ENCODE peak calls at places on chromosome 20, in four cellular contexts. One of them, this sample, is unnamed.

GRCh38 chr20:56433880-56434255 is 21.8 kb downstream of the CASS4 start:
- DNase-seq in epithelial cell of proximal tubule: no peak
- DNase-seq in A549: no peak
- DNase-seq in fibroblast of the aortic adventitia: peak
- DNase-seq in this sample: no peak

GRCh38 chr20:50843331-50844276 is 48.7 kb downstream of the BCAS4 start:
- DNase-seq in epithelial cell of proximal tubule: no peak
- DNase-seq in A549: no peak
- DNase-seq in fibroblast of the aortic adventitia: no peak
- DNase-seq in this sample: no peak

GRCh38 chr20:51695574-51696303 is 72.5 kb downstream of the ATP9A start:
- DNase-seq in epithelial cell of proximal tubule: no peak
- DNase-seq in A549: peak
- DNase-seq in fibroblast of the aortic adventitia: peak
- DNase-seq in this sample: no peak

GRCh38 chr20:41178495-41178894 is 41.2 kb downstream of the PLCG1 start:
- DNase-seq in epithelial cell of proximal tubule: no peak
- DNase-seq in A549: no peak
- DNase-seq in fibroblast of the aortic adventitia: no peak
- DNase-seq in this sample: no peak

GRCh38 chr20:63945031-63945658 is 11.1 kb downstream of the UCKL1 start:
- DNase-seq in epithelial cell of proximal tubule: no peak
- DNase-seq in A549: no peak
- DNase-seq in fibroblast of the aortic adventitia: no peak
- DNase-seq in this sample: no peak

GRCh38 chr20:63652192-63652980 is 838 bp downstream of the STMN3 start:
- DNase-seq in epithelial cell of proximal tubule: no peak
- DNase-seq in A549: no peak
- DNase-seq in fibroblast of the aortic adventitia: peak
- DNase-seq in this sample: peak

GRCh38 chr20:52230406-52230805 is 38.8 kb upstream of the ZFP64 start:
- DNase-seq in epithelial cell of proximal tubule: no peak
- DNase-seq in A549: no peak
- DNase-seq in fibroblast of the aortic adventitia: no peak
- DNase-seq in this sample: peak

GRCh38 chr20:58702161-58702510 is 9.5 kb downstream of the NPEPL1 start:
- DNase-seq in epithelial cell of proximal tubule: no peak
- DNase-seq in A549: no peak
- DNase-seq in fibroblast of the aortic adventitia: no peak
- DNase-seq in this sample: no peak

GRCh38 chr20:45545754-45546453 is 1.3 kb downstream of the EPPIN start:
- DNase-seq in epithelial cell of proximal tubule: peak
- DNase-seq in A549: peak
- DNase-seq in fibroblast of the aortic adventitia: peak
- DNase-seq in this sample: no peak

GRCh38 chr20:25083141-25083772 is 1.3 kb upstream of the VSX1 start:
- DNase-seq in epithelial cell of proximal tubule: no peak
- DNase-seq in A549: no peak
- DNase-seq in fibroblast of the aortic adventitia: no peak
- DNase-seq in this sample: no peak

GRCh38 chr20:25085756-25086495 is 4.0 kb upstream of the VSX1 start:
- DNase-seq in epithelial cell of proximal tubule: no peak
- DNase-seq in A549: no peak
- DNase-seq in fibroblast of the aortic adventitia: no peak
- DNase-seq in this sample: no peak

GRCh38 chr20:25084616-25085187 is 2.8 kb upstream of the VSX1 start:
- DNase-seq in epithelial cell of proximal tubule: no peak
- DNase-seq in A549: peak
- DNase-seq in fibroblast of the aortic adventitia: no peak
- DNase-seq in this sample: no peak

GRCh38 chr20:25082498-25082873 is 545 bp upstream of the VSX1 start:
- DNase-seq in epithelial cell of proximal tubule: no peak
- DNase-seq in A549: no peak
- DNase-seq in fibroblast of the aortic adventitia: no peak
- DNase-seq in this sample: no peak

GRCh38 chr20:25083773-25084615 is 2.1 kb upstream of the VSX1 start:
- DNase-seq in epithelial cell of proximal tubule: no peak
- DNase-seq in A549: no peak
- DNase-seq in fibroblast of the aortic adventitia: no peak
- DNase-seq in this sample: peak
- TF ChIP-seq CTCF in epithelial cell of proximal tubule: peak
- TF ChIP-seq CTCF in A549: no peak
- TF ChIP-seq CTCF in fibroblast of the aortic adventitia: peak
- TF ChIP-seq CTCF in this sample: peak

DNA sequence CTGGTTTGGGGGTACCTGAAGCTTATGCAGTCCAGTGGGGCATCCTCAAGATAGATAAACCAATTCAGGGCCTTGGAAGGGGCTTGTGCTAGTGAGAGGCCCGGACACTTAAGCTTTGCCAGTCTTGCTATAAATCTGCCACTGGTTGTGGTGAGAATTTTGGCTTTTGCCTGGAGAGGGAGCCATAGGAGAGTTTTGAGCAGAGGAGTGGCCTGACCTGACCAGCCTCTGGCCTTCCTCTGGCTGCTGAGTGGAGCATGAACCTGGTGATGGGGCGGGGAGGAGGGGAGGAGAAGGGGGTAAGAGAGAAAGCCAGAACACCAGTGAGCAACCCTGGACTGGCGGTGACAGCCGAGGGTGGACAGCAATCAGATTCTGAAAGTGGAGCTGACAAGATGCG is 7.1 kb downstream of the TMEM74B start:
- DNase-seq in epithelial cell of proximal tubule: no peak
- DNase-seq in A549: no peak
- DNase-seq in fibroblast of the aortic adventitia: no peak
- DNase-seq in this sample: peak
- TF ChIP-seq CTCF in epithelial cell of proximal tubule: peak
- TF ChIP-seq CTCF in A549: peak
- TF ChIP-seq CTCF in fibroblast of the aortic adventitia: no peak
- TF ChIP-seq CTCF in this sample: no peak

GRCh38 chr20:1393507-1393882 is 641 bp upstream of the FKBP1A start:
- DNase-seq in epithelial cell of proximal tubule: no peak
- DNase-seq in A549: no peak
- DNase-seq in fibroblast of the aortic adventitia: no peak
- DNase-seq in this sample: no peak

GRCh38 chr20:1390552-1391403 is 2.1 kb downstream of the FKBP1A start:
- DNase-seq in epithelial cell of proximal tubule: no peak
- DNase-seq in A549: no peak
- DNase-seq in fibroblast of the aortic adventitia: no peak
- DNase-seq in this sample: no peak

GRCh38 chr20:1391640-1392442 is 1.0 kb downstream of the FKBP1A start:
- DNase-seq in epithelial cell of proximal tubule: no peak
- DNase-seq in A549: no peak
- DNase-seq in fibroblast of the aortic adventitia: no peak
- DNase-seq in this sample: peak

GRCh38 chr20:1392443-1392692 is 486 bp downstream of the FKBP1A start:
- DNase-seq in epithelial cell of proximal tubule: no peak
- DNase-seq in A549: no peak
- DNase-seq in fibroblast of the aortic adventitia: no peak
- DNase-seq in this sample: no peak

DNA sequence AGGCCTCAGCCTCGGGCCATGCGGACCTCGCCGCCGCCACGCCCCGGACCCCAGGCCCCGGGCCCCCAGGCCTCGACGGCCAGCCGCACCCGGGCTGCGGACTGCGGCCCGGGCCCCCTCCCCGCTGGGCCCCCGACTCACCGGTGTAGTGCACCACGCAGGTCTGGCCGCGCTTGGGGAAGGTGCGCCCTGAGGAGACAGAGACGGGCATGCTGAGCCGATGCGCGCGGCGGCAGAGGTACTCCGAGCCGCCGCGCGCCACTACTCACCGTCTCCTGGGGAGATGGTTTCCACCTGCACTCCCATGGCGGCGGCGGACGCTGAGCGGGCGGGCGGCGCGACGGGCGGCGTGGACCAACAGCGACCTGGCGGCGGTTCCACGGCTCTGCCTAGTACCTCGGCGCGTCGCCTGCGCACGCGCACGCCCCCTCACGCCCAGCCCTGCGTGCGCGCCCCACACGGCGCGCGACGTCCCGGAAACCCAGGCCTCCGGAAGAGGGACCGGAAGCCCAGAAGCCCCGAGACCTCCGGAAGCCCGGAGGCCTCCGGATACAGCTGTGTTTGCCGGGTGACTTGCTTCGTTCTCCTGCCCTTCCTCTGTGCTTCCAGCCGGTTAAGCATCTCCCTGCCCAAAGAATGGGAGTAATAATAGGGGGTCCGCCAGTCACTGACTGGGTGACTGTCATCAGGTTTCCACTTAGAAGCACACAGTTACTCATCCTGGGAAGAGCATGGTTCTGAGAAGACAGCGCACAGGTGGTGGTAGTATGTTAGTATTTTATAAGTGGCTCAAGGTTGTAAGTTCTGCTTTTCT is at the start of gene FKBP1A:
- DNase-seq in epithelial cell of proximal tubule: no peak
- DNase-seq in A549: peak
- DNase-seq in fibroblast of the aortic adventitia: peak
- DNase-seq in this sample: peak
- TF ChIP-seq CTCF in epithelial cell of proximal tubule: no peak
- TF ChIP-seq CTCF in A549: no peak
- TF ChIP-seq CTCF in fibroblast of the aortic adventitia: no peak
- TF ChIP-seq CTCF in this sample: no peak

DNA sequence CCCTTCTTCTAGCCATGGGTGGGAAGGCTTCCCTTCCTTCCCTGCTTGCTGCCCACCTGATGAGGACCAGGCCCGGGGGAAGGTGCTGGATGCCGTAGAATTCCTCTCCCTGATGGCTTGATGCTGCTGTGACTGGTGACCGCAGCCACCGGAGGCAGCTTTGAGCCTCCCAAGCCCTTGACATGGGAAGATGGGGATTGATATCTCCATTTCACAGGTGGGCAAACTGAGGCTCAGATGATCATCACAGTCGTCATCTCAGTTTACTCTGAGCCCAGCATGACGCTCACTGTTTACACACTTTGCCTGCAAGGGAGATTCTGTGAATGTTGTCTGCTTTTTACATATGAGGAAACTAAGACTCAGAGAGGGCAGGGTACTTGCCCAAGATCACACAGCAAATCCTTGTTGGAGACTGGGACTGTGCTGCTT is 43.9 kb downstream of the SRC start:
- DNase-seq in epithelial cell of proximal tubule: no peak
- DNase-seq in A549: no peak
- DNase-seq in fibroblast of the aortic adventitia: no peak
- DNase-seq in this sample: no peak
- TF ChIP-seq CTCF in epithelial cell of proximal tubule: peak
- TF ChIP-seq CTCF in A549: peak
- TF ChIP-seq CTCF in fibroblast of the aortic adventitia: no peak
- TF ChIP-seq CTCF in this sample: no peak

DNA sequence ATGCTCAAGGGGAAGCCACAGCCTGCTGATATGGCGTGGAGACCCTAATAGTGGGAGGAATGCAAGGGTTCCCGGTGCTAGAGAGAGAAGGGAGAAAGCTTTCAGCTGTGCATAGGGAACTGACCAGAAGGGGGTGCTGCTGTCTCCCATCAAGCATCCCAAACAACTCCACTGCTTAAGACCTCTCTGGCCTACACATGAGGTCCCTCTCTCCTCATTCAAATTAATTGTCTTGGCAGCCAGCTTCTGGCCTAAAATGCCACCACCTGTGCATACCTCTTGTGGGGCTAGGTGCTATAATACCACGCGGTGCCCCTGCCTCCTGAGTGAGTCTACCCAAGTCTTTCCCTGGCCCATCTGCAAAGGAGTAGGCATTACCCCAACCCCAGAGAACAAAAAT is 14.5 kb downstream of the ADISSP start:
- DNase-seq in epithelial cell of proximal tubule: no peak
- DNase-seq in A549: peak
- DNase-seq in fibroblast of the aortic adventitia: peak
- DNase-seq in this sample: peak
- TF ChIP-seq CTCF in epithelial cell of proximal tubule: peak
- TF ChIP-seq CTCF in A549: peak
- TF ChIP-seq CTCF in fibroblast of the aortic adventitia: peak
- TF ChIP-seq CTCF in this sample: peak

GRCh38 chr20:1427457-1428054 is 34.7 kb upstream of the FKBP1A start:
- DNase-seq in epithelial cell of proximal tubule: no peak
- DNase-seq in A549: no peak
- DNase-seq in fibroblast of the aortic adventitia: no peak
- DNase-seq in this sample: no peak
- TF ChIP-seq CTCF in epithelial cell of proximal tubule: no peak
- TF ChIP-seq CTCF in A549: no peak
- TF ChIP-seq CTCF in fibroblast of the aortic adventitia: no peak
- TF ChIP-seq CTCF in this sample: no peak